ENCODE peak calls at places on chromosome 1, in seven cellular contexts. One of them, this sample, is unnamed.

GRCh38 chr1:226603976-226604845 is 55.6 kb downstream of the STUM start:
- DNase-seq in activated CD8-positive, alpha-beta memory T cell treated with anti-CD3 and anti-CD28 coated beads for 1 hour: no peak
- DNase-seq in M059J: no peak
- DNase-seq in non-pigmented ciliary epithelial cell: no peak
- DNase-seq in midbrain: no peak
- DNase-seq in activated T-cell treated with anti-CD3 and anti-CD28 coated beads for 4 hours: no peak
- DNase-seq in GM12891: no peak
- DNase-seq in this sample: no peak

GRCh38 chr1:199691540-199691939 is 336.0 kb upstream of the NR5A2 start:
- DNase-seq in activated CD8-positive, alpha-beta memory T cell treated with anti-CD3 and anti-CD28 coated beads for 1 hour: no peak
- DNase-seq in M059J: peak; percentile 95
- DNase-seq in non-pigmented ciliary epithelial cell: peak; percentile 71
- DNase-seq in midbrain: no peak
- DNase-seq in activated T-cell treated with anti-CD3 and anti-CD28 coated beads for 4 hours: no peak
- DNase-seq in GM12891: no peak
- DNase-seq in this sample: peak; percentile 77

GRCh38 chr1:6481820-6482471 is 9.5 kb downstream of the PLEKHG5 start:
- DNase-seq in activated CD8-positive, alpha-beta memory T cell treated with anti-CD3 and anti-CD28 coated beads for 1 hour: no peak
- DNase-seq in M059J: no peak
- DNase-seq in non-pigmented ciliary epithelial cell: no peak
- DNase-seq in midbrain: no peak
- DNase-seq in activated T-cell treated with anti-CD3 and anti-CD28 coated beads for 4 hours: no peak
- DNase-seq in GM12891: no peak
- DNase-seq in this sample: no peak

GRCh38 chr1:171581766-171582165 is 40.3 kb upstream of the MYOCOS start:
- DNase-seq in activated CD8-positive, alpha-beta memory T cell treated with anti-CD3 and anti-CD28 coated beads for 1 hour: no peak
- DNase-seq in M059J: no peak
- DNase-seq in non-pigmented ciliary epithelial cell: no peak
- DNase-seq in midbrain: no peak
- DNase-seq in activated T-cell treated with anti-CD3 and anti-CD28 coated beads for 4 hours: no peak
- DNase-seq in GM12891: no peak
- DNase-seq in this sample: no peak

GRCh38 chr1:34013958-34014737 is 150.3 kb downstream of the HMGB4 start:
- DNase-seq in activated CD8-positive, alpha-beta memory T cell treated with anti-CD3 and anti-CD28 coated beads for 1 hour: no peak
- DNase-seq in M059J: no peak
- DNase-seq in non-pigmented ciliary epithelial cell: no peak
- DNase-seq in midbrain: no peak
- DNase-seq in activated T-cell treated with anti-CD3 and anti-CD28 coated beads for 4 hours: no peak
- DNase-seq in GM12891: peak; percentile 12
- DNase-seq in this sample: no peak

GRCh38 chr1:202858306-202858705 is 30.6 kb downstream of the RABIF start:
- DNase-seq in activated CD8-positive, alpha-beta memory T cell treated with anti-CD3 and anti-CD28 coated beads for 1 hour: no peak
- DNase-seq in M059J: no peak
- DNase-seq in non-pigmented ciliary epithelial cell: no peak
- DNase-seq in midbrain: no peak
- DNase-seq in activated T-cell treated with anti-CD3 and anti-CD28 coated beads for 4 hours: no peak
- DNase-seq in GM12891: no peak
- DNase-seq in this sample: no peak

GRCh38 chr1:234608026-234608719 is 1.8 kb downstream of the IRF2BP2 start:
- DNase-seq in activated CD8-positive, alpha-beta memory T cell treated with anti-CD3 and anti-CD28 coated beads for 1 hour: peak; percentile 53
- DNase-seq in M059J: peak; percentile 96
- DNase-seq in non-pigmented ciliary epithelial cell: no peak
- DNase-seq in midbrain: peak; percentile 77
- DNase-seq in activated T-cell treated with anti-CD3 and anti-CD28 coated beads for 4 hours: peak; percentile 71
- DNase-seq in GM12891: no peak
- DNase-seq in this sample: peak; percentile 79

GRCh38 chr1:245169391-245169790 is 14.6 kb downstream of the KIF26B start:
- DNase-seq in activated CD8-positive, alpha-beta memory T cell treated with anti-CD3 and anti-CD28 coated beads for 1 hour: no peak
- DNase-seq in M059J: peak; percentile 15
- DNase-seq in non-pigmented ciliary epithelial cell: no peak
- DNase-seq in midbrain: no peak
- DNase-seq in activated T-cell treated with anti-CD3 and anti-CD28 coated beads for 4 hours: no peak
- DNase-seq in GM12891: no peak
- DNase-seq in this sample: no peak

GRCh38 chr1:111140680-111140967 is 601 bp downstream of the CEPT1 start:
- DNase-seq in activated CD8-positive, alpha-beta memory T cell treated with anti-CD3 and anti-CD28 coated beads for 1 hour: peak; percentile 1
- DNase-seq in M059J: peak; percentile 76
- DNase-seq in non-pigmented ciliary epithelial cell: no peak
- DNase-seq in midbrain: no peak
- DNase-seq in activated T-cell treated with anti-CD3 and anti-CD28 coated beads for 4 hours: no peak
- DNase-seq in GM12891: no peak
- DNase-seq in this sample: peak; percentile 14